ENCODE peak calls at places on chromosome 1, in four cellular contexts. R, Q, S and U are unnamed samples.

GRCh38 chr1:41740630-41741239 is 178.0 kb downstream of the HIVEP3 start:
- DNase-seq in Q (no peak), R (no peak), S (no peak), U (no peak)

GRCh38 chr1:226632169-226632884 is 83.8 kb downstream of the STUM start:
- DNase-seq in R (no peak), Q (no peak), S (no peak), U (no peak)

GRCh38 chr1:53643881-53644390 is 95.0 kb downstream of the GLIS1 start:
- DNase-seq in S (no peak), R (no peak), Q (no peak), U (no peak)

GRCh38 chr1:44760876-44761275 is 14.5 kb upstream of the RPS8 start:
- DNase-seq in Q (no peak), S (no peak), R (no peak), U (no peak)

GRCh38 chr1:180949616-180950000 is 36.9 kb downstream of the KIAA1614 start:
- DNase-seq in S (no peak), Q (no peak), R (no peak), U (no peak)

GRCh38 chr1:11682287-11682771 is 1.4 kb upstream of the MAD2L2 start:
- DNase-seq in S (no peak), R (no peak), Q (no peak), U (no peak)

GRCh38 chr1:23593042-23593521 is 33.8 kb upstream of the ID3 start:
- DNase-seq in S (no peak), Q (no peak), R (no peak), U (no peak)

GRCh38 chr1:87766737-87767136 is 438.1 kb downstream of the LMO4 start:
- DNase-seq in Q (peak), S (peak), R (no peak), U (no peak)

GRCh38 chr1:176691251-176692228 is 228.6 kb downstream of the PAPPA2 start:
- DNase-seq in Q (no peak), R (peak), S (peak), U (peak)

GRCh38 chr1:192705510-192705909 is 69.6 kb downstream of the RGS13 start:
- DNase-seq in Q (no peak), S (no peak), R (no peak), U (no peak)

GRCh38 chr1:53715478-53715877 is 23.5 kb downstream of the GLIS1 start:
- DNase-seq in Q (no peak), S (no peak), R (no peak), U (no peak)

GRCh38 chr1:23558872-23559135 is 497 bp downstream of the ID3 start:
- DNase-seq in S (no peak), R (no peak), Q (no peak), U (no peak)